ENCODE peak calls at places on chromosomes 11 and 22, in four cellular contexts. H is small intestine, Z is fibroblast of lung, Q is A549. G is an unnamed sample. For H3K4me1, the result is how much of the 10 kb centered on the place peaks cover.

GRCh38 chr11:113385749-113386148 is 1.8 kb upstream of the ANKK1 start:
- DNase-seq in Q (no peak), H (no peak), Z (no peak), G (no peak)

GRCh38 chr11:78039919-78040671 is 17.0 kb upstream of the KCTD14 start:
- DNase-seq in Z (peak), H (peak), Q (peak), G (no peak)

GRCh38 chr22:36659762-36660509 is 43.6 kb downstream of the CACNG2 start:
- DNase-seq in Q (peak), H (peak), Z (peak), G (no peak)

GRCh38 chr11:122248939-122249338 is 132.9 kb upstream of the BLID start:
- DNase-seq in Z (no peak), Q (no peak), H (no peak), G (no peak)

GRCh38 chr11:10592331-10592730 is 23.9 kb upstream of the LYVE1 start:
- DNase-seq in Z (peak), Q (no peak), H (no peak), G (no peak)

GRCh38 chr22:32765117-32765618 is 36.3 kb upstream of the TIMP3 start:
- DNase-seq in Q (no peak), H (no peak), Z (no peak), G (no peak)

GRCh38 chr11:45048870-45049825 is 97.3 kb upstream of the PRDM11 start:
- DNase-seq in H (no peak), Z (peak), Q (no peak), G (no peak)

GRCh38 chr22:20023214-20023613 is 2.3 kb downstream of the TANGO2 start:
- DNase-seq in H (no peak), Z (no peak), Q (no peak), G (no peak)

GRCh38 chr22:22235564-22235963 is 9.0 kb upstream of the VPREB1 start:
- DNase-seq in Q (peak), H (peak), Z (peak), G (peak)
- H3K27ac ChIP-seq in Q (no peak), H (no peak), Z (no peak), G (no peak)

DNA sequence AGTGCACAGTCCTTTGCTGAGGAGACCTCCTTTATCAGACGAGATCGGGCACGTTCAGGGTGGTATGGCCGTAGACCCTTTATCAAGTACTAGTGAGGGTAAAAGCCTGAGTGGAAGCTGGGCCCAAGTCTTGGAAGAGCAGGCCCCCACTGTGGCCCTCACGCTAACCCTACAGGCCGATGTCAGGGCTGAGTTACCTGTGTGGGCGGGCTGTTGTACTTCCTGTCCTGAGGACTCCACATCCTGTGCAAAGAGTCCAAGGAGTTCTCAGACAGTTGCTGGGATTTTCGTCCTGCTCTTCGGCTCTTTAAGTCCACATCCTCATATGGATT is 34.9 kb downstream of the RPL27A start:
- DNase-seq in H (no peak), Q (no peak), Z (no peak), G (no peak)
- H3K4me1 ChIP-seq in H (under half), Q (half or more), Z (half or more), G (under half)

DNA sequence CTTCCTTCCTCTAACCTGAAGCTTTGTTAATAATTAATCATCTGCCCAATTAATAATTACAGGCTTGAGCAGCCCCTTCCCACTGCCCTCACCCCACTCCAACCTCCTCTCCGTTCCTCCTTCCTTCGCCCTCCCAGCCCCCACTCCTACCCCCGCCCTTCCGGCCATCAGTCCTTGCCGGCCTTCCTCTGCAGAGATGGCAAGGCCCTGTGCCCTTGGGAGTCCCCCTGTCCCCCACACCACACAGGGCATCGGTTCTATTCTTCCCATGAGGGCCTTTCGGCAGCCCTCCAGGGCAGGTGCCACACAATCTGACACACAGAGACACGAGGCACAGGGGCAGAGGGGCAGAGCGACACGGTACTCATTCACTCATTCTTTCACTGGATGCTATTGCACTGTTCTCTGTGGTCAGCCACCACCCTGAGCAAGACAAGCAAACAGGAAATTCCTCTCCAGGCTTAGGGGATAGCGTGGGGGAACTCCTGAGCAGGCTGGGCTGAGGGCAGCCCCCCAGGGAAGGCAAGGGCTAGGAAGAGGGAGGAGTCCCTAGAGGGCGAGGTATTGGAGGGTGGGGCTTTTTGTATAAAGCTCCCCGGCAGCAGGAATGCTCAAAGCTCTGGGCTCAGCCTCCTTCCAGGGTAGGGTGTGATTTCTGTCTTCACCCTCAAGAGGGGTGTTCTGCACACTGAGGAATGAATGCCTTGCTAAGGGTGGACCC is 14.8 kb downstream of the MGAT3 start:
- DNase-seq in Z (no peak), H (peak), Q (no peak), G (peak)
- H3K4me3 ChIP-seq in Z (no peak), H (no peak), Q (no peak), G (no peak)

GRCh38 chr11:20368441-20368840 is 4.9 kb downstream of the HTATIP2 start:
- DNase-seq in Z (no peak), H (no peak), Q (no peak), G (no peak)

GRCh38 chr11:20373102-20373501 is 9.6 kb downstream of the HTATIP2 start:
- DNase-seq in H (no peak), Q (no peak), Z (no peak), G (no peak)

GRCh38 chr11:20372081-20372480 is 8.6 kb downstream of the HTATIP2 start:
- DNase-seq in H (no peak), Q (no peak), Z (no peak), G (no peak)

GRCh38 chr11:20367313-20367948 is 3.9 kb downstream of the HTATIP2 start:
- DNase-seq in H (peak), Q (peak), Z (peak), G (no peak)

GRCh38 chr11:20369816-20370215 is 6.3 kb downstream of the HTATIP2 start:
- DNase-seq in H (no peak), Z (no peak), Q (no peak), G (no peak)
- H3K27ac ChIP-seq in H (no peak), Z (no peak), Q (no peak), G (no peak)

GRCh38 chr22:42893366-42894150 is 36.5 kb upstream of the ARFGAP3 start:
- DNase-seq in Q (no peak), Z (no peak), H (no peak), G (no peak)

GRCh38 chr22:42892156-42892555 is 35.1 kb upstream of the ARFGAP3 start:
- DNase-seq in Z (no peak), Q (no peak), H (no peak), G (no peak)

GRCh38 chr22:42892571-42893316 is 35.7 kb upstream of the ARFGAP3 start:
- DNase-seq in Q (no peak), Z (no peak), H (no peak), G (no peak)

GRCh38 chr22:42891008-42891407 is 33.9 kb upstream of the ARFGAP3 start:
- DNase-seq in Q (no peak), H (no peak), Z (no peak), G (no peak)

DNA sequence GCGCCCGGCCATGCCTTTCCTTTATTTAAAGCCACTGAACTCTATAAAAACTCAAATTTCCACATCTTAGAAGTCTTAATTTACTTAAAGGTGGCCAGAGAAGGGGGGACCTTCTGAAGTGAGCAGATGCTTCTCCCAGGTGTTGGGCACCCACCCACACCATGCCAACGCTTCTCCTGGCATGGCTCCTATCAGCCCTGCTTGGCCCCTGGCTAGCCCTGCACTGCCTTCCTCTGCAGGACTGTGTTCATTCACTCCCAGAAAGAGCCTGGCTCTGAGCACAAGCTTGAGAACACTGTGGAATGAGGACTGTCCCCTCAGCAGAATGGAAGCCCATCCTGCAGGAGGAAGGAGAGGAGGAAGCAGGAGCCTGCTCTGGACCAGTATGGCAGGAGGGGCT is 34.6 kb upstream of the ARFGAP3 start:
- DNase-seq in H (no peak), Z (no peak), Q (no peak), G (no peak)
- H3K4me1 ChIP-seq in H (under half), Z (under half), Q (under half), G (under half)

GRCh38 chr11:41306435-41306834 is 153.0 kb downstream of the LRRC4C start:
- DNase-seq in H (no peak), Z (no peak), Q (no peak), G (no peak)

GRCh38 chr11:41308286-41308685 is 151.2 kb downstream of the LRRC4C start:
- DNase-seq in Z (no peak), H (no peak), Q (no peak), G (no peak)

GRCh38 chr11:41309716-41310115 is 149.7 kb downstream of the LRRC4C start:
- DNase-seq in Z (no peak), Q (no peak), H (peak), G (peak)

GRCh38 chr11:41309111-41309522 is 150.3 kb downstream of the LRRC4C start:
- DNase-seq in H (no peak), Z (no peak), Q (no peak), G (no peak)

GRCh38 chr11:41307371-41308080 is 151.9 kb downstream of the LRRC4C start:
- DNase-seq in Q (no peak), H (no peak), Z (no peak), G (peak)
- H3K4me3 ChIP-seq in Q (no peak), H (no peak), Z (no peak), G (no peak)

DNA sequence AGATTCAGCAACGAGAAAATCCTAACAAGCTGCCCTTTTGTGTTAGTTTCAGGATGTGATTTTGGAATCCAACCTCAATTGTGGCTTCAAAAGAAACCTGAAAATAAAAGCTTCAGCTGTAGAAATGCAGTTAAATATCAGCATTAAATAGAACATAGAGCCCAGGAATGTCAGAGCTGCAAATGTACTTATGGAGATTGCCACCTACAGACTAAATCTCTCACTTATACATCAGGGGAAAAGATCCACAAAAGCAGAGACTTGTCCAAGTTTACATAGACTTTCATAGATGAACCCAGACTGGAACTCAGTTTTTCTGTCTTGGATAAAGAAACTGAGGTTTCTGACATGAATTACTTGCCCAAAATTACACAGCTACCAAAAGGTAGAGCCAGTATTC is 446.6 kb downstream of the DLG2 start:
- DNase-seq in Q (no peak), Z (peak), H (no peak), G (no peak)
- H3K27ac ChIP-seq in Q (no peak), Z (no peak), H (no peak), G (no peak)

GRCh38 chr22:49646876-49647275 is 180.8 kb downstream of the BRD1 start:
- DNase-seq in Q (no peak), H (no peak), Z (no peak), G (no peak)

GRCh38 chr22:49649166-49649565 is 178.5 kb downstream of the BRD1 start:
- DNase-seq in H (no peak), Q (no peak), Z (no peak), G (no peak)

GRCh38 chr22:49647346-49648026 is 180.2 kb downstream of the BRD1 start:
- DNase-seq in Z (no peak), H (no peak), Q (no peak), G (no peak)

GRCh38 chr22:49645791-49646550 is 181.7 kb downstream of the BRD1 start:
- DNase-seq in Q (no peak), Z (no peak), H (no peak), G (no peak)

DNA sequence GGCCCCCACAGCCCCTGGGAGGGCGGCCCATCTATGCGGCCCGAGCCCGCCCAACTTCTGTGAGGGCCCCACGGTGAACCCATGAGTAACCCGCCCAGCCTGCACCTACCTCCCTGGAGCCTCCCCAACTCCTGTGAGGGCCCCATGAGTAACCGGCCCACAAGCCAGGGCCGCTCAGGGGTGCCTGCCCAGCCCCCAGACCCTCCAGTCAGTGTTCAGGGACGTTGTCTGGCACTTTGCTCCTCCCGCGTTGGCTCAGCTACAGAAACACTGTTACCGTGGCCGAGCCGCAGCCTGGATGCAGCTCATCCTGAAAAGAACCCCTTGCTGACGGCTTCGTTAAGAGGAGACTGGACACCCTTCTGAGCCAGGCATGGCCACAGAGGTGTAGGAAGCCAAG is 179.6 kb downstream of the BRD1 start:
- DNase-seq in H (no peak), Q (no peak), Z (no peak), G (no peak)
- H3K4me1 ChIP-seq in H (under half), Q (under half), Z (under half), G (under half)

GRCh38 chr11:117081908-117082307 is 16.3 kb downstream of the SIK3 start:
- DNase-seq in Z (no peak), Q (no peak), H (no peak), G (no peak)
- H3K4me3 ChIP-seq in Z (no peak), Q (no peak), H (no peak), G (no peak)

G was measured in neural progenitor cell.